ENCODE peak calls at places on chromosomes 2 and 18, in ten cellular contexts. O, N, F, M, Y, W, U, K, S and P are unnamed samples.

GRCh38 chr2:64696631-64697030 is 42.9 kb upstream of the SERTAD2 start:
- DNase-seq in O (no peak), N (no peak), F (no peak), M (no peak), Y (no peak), W (no peak), U (no peak), K (no peak), S (no peak), P (no peak)

GRCh38 chr2:101969723-101970122 is 22.0 kb upstream of the IL1R2 start:
- DNase-seq in O (no peak), N (no peak), F (no peak), M (no peak), Y (no peak), W (no peak), U (no peak), K (no peak), S (no peak), P (no peak)

GRCh38 chr2:98412751-98413445 is 31.8 kb upstream of the INPP4A start:
- DNase-seq in O (no peak), N (peak), F (peak), M (peak), Y (peak), W (no peak), U (peak), K (no peak), S (peak), P (peak)

GRCh38 chr2:236653863-236654262 is 84.2 kb downstream of the ACKR3 start:
- DNase-seq in O (no peak), N (no peak), F (no peak), M (no peak), Y (no peak), W (no peak), U (no peak), K (no peak), S (no peak), P (no peak)

GRCh38 chr18:29164020-29164706 is 987.2 kb upstream of the CDH2 start:
- DNase-seq in O (no peak), N (peak), F (no peak), M (peak), Y (no peak), W (no peak), U (no peak), K (no peak), S (no peak), P (peak)

GRCh38 chr2:95181774-95182173 is 16.2 kb downstream of the ZNF2 start:
- DNase-seq in O (no peak), N (no peak), F (no peak), M (no peak), Y (no peak), W (no peak), U (no peak), K (no peak), S (no peak), P (no peak)

GRCh38 chr2:203070615-203071547 is 56.2 kb downstream of the NBEAL1 start:
- DNase-seq in O (no peak), N (no peak), F (no peak), M (no peak), Y (no peak), W (no peak), U (no peak), K (no peak), S (no peak), P (no peak)

GRCh38 chr2:197628043-197628500 is 47.3 kb downstream of the RFTN2 start:
- DNase-seq in O (no peak), N (peak), F (no peak), M (no peak), Y (no peak), W (no peak), U (no peak), K (no peak), S (peak), P (no peak)

GRCh38 chr2:24886114-24886501 is 33.9 kb downstream of the ADCY3 start:
- DNase-seq in O (no peak), N (no peak), F (no peak), M (no peak), Y (no peak), W (no peak), U (no peak), K (no peak), S (no peak), P (no peak)

GRCh38 chr2:122570641-122571040 is 815.2 kb downstream of the TSN start:
- DNase-seq in O (no peak), N (no peak), F (no peak), M (no peak), Y (no peak), W (no peak), U (no peak), K (no peak), S (no peak), P (no peak)

GRCh38 chr2:64595397-64596160 is 58.1 kb downstream of the SERTAD2 start:
- DNase-seq in O (no peak), N (peak), F (no peak), M (no peak), Y (no peak), W (no peak), U (no peak), K (no peak), S (no peak), P (peak)

GRCh38 chr18:48200631-48201336 is 208.4 kb downstream of the ZBTB7C start:
- DNase-seq in O (no peak), N (no peak), F (no peak), M (no peak), Y (no peak), W (no peak), U (no peak), K (no peak), S (no peak), P (no peak)

GRCh38 chr18:7941533-7941932 is 374.4 kb downstream of the PTPRM start:
- DNase-seq in O (no peak), N (no peak), F (peak), M (no peak), Y (no peak), W (no peak), U (peak), K (peak), S (no peak), P (no peak)

GRCh38 chr2:191959209-191959608 is 112.3 kb upstream of the CAVIN2 start:
- DNase-seq in O (no peak), N (peak), F (no peak), M (no peak), Y (no peak), W (no peak), U (no peak), K (no peak), S (no peak), P (no peak)

GRCh38 chr2:95333888-95334338 is 36.8 kb downstream of the KCNIP3 start:
- DNase-seq in O (no peak), N (peak), F (peak), M (peak), Y (no peak), W (peak), U (no peak), K (peak), S (no peak), P (no peak)

GRCh38 chr2:3745901-3746300 is 42.5 kb downstream of the DCDC2C start:
- DNase-seq in O (no peak), N (no peak), F (no peak), M (no peak), Y (no peak), W (no peak), U (no peak), K (no peak), S (no peak), P (no peak)

GRCh38 chr18:8988262-8988871 is 114.1 kb upstream of the NDUFV2 start:
- DNase-seq in O (no peak), N (peak), F (peak), M (peak), Y (peak), W (peak), U (peak), K (peak), S (peak), P (peak)

GRCh38 chr2:60531638-60532216 is 21.7 kb downstream of the BCL11A start:
- DNase-seq in O (no peak), N (no peak), F (peak), M (no peak), Y (no peak), W (no peak), U (no peak), K (no peak), S (no peak), P (no peak)

GRCh38 chr2:226423498-226423960 is 376.1 kb downstream of the IRS1 start:
- DNase-seq in O (no peak), N (no peak), F (peak), M (no peak), Y (peak), W (no peak), U (no peak), K (peak), S (no peak), P (no peak)

GRCh38 chr2:64143154-64144056 is 815 bp downstream of the PELI1 start:
- DNase-seq in O (no peak), N (peak), F (peak), M (peak), Y (peak), W (no peak), U (peak), K (peak), S (no peak), P (no peak)

GRCh38 chr18:51193621-51194287 is 3.7 kb downstream of the MEX3C start:
- DNase-seq in O (no peak), N (peak), F (no peak), M (no peak), Y (no peak), W (no peak), U (no peak), K (no peak), S (no peak), P (no peak)

GRCh38 chr2:121699421-121700328 is 37.0 kb downstream of the NIFK start:
- DNase-seq in O (peak), N (peak), F (peak), M (peak), Y (peak), W (no peak), U (peak), K (no peak), S (no peak), P (no peak)

GRCh38 chr2:128661955-128662564 is 343.4 kb upstream of the HS6ST1 start:
- DNase-seq in O (no peak), N (no peak), F (no peak), M (no peak), Y (no peak), W (no peak), U (no peak), K (no peak), S (no peak), P (no peak)

GRCh38 chr2:150792780-150793300 is 305.4 kb upstream of the RND3 start:
- DNase-seq in O (no peak), N (no peak), F (no peak), M (no peak), Y (no peak), W (no peak), U (no peak), K (peak), S (no peak), P (no peak)

GRCh38 chr2:54569745-54570296 is 113.7 kb downstream of the SPTBN1 start:
- DNase-seq in O (no peak), N (no peak), F (peak), M (no peak), Y (no peak), W (no peak), U (no peak), K (no peak), S (peak), P (no peak)

GRCh38 chr18:7789853-7790552 is 222.9 kb downstream of the PTPRM start:
- DNase-seq in O (no peak), N (peak), F (no peak), M (peak), Y (no peak), W (no peak), U (no peak), K (no peak), S (no peak), P (peak)

GRCh38 chr2:230985519-230986231 is 10.2 kb upstream of the SPATA3 start:
- DNase-seq in O (no peak), N (no peak), F (peak), M (no peak), Y (no peak), W (no peak), U (no peak), K (no peak), S (no peak), P (no peak)

GRCh38 chr2:8285898-8286297 is 396.0 kb upstream of the ID2 start:
- DNase-seq in O (no peak), N (no peak), F (no peak), M (no peak), Y (no peak), W (no peak), U (no peak), K (no peak), S (no peak), P (no peak)

GRCh38 chr2:176078440-176079284 is 5.1 kb downstream of the EVX2 start:
- DNase-seq in O (no peak), N (no peak), F (no peak), M (no peak), Y (no peak), W (no peak), U (no peak), K (no peak), S (no peak), P (no peak)

GRCh38 chr2:176080540-176081355 is 3.0 kb downstream of the EVX2 start:
- DNase-seq in O (no peak), N (no peak), F (no peak), M (peak), Y (no peak), W (no peak), U (no peak), K (no peak), S (no peak), P (no peak)

GRCh38 chr2:176081451-176081992 is 2.2 kb downstream of the EVX2 start:
- DNase-seq in O (no peak), N (no peak), F (no peak), M (no peak), Y (no peak), W (no peak), U (no peak), K (no peak), S (no peak), P (no peak)

GRCh38 chr2:176079285-176079830 is 4.4 kb downstream of the EVX2 start:
- DNase-seq in O (no peak), N (no peak), F (no peak), M (no peak), Y (no peak), W (no peak), U (no peak), K (no peak), S (no peak), P (no peak)

GRCh38 chr2:176079851-176080539 is 3.8 kb downstream of the EVX2 start:
- DNase-seq in O (no peak), N (peak), F (no peak), M (peak), Y (no peak), W (no peak), U (no peak), K (peak), S (peak), P (no peak)
- TF ChIP-seq CTCF in O (no peak), N (peak), F (no peak), M (peak), Y (no peak), W (no peak), U (peak), K (peak), S (peak), P (peak)

DNA sequence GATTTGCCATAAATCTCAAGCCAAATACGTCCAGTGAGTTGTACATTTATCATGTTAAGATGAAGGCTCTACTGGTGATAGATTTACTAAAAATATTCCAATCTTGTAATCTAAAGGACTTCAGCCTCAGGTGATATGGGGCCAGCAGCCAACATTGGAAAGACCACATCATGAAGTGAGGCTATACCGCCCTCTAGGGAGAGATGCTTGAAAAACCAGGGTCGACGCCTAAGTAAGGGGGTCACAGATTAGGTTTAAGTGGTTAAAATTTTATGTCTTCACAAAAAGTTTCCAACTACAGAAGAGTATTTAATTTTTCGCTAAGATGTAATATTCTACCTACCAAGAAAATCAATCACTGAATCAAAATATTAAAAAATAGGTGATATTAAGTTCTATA is 33.3 kb downstream of the DOCK10 start:
- DNase-seq in O (no peak), N (peak), F (no peak), M (no peak), Y (no peak), W (no peak), U (no peak), K (no peak), S (no peak), P (no peak)
- TF ChIP-seq CTCF in O (no peak), N (peak), F (no peak), M (no peak), Y (peak), W (no peak), U (no peak), K (no peak), S (peak), P (peak)

GRCh38 chr18:12657849-12658829 is at the start of gene SPIRE1:
- DNase-seq in O (no peak), N (peak), F (peak), M (peak), Y (peak), W (peak), U (peak), K (peak), S (peak), P (no peak)
- TF ChIP-seq CTCF in O (no peak), N (no peak), F (no peak), M (no peak), Y (no peak), W (no peak), U (no peak), K (no peak), S (peak), P (no peak)

GRCh38 chr2:105468655-105469042 is 69.8 kb upstream of the FHL2 start:
- DNase-seq in O (no peak), N (no peak), F (no peak), M (no peak), Y (no peak), W (no peak), U (no peak), K (no peak), S (no peak), P (no peak)
- TF ChIP-seq CTCF in O (no peak), N (no peak), F (no peak), M (no peak), Y (no peak), W (no peak), U (no peak), K (no peak), S (no peak), P (no peak)

GRCh38 chr2:183192343-183192742 is 68.1 kb downstream of the NUP35 start:
- DNase-seq in O (no peak), N (no peak), F (no peak), M (no peak), Y (no peak), W (no peak), U (no peak), K (no peak), S (no peak), P (no peak)
- TF ChIP-seq CTCF in O (no peak), N (no peak), F (no peak), M (no peak), Y (no peak), W (no peak), U (no peak), K (no peak), S (no peak), P (no peak)

GRCh38 chr2:166516712-166517303 is 22.8 kb upstream of the SCN7A start:
- DNase-seq in O (no peak), N (peak), F (no peak), M (no peak), Y (no peak), W (peak), U (no peak), K (no peak), S (peak), P (peak)
- TF ChIP-seq CTCF in O (no peak), N (peak), F (no peak), M (peak), Y (no peak), W (peak), U (peak), K (peak), S (peak), P (peak)

DNA sequence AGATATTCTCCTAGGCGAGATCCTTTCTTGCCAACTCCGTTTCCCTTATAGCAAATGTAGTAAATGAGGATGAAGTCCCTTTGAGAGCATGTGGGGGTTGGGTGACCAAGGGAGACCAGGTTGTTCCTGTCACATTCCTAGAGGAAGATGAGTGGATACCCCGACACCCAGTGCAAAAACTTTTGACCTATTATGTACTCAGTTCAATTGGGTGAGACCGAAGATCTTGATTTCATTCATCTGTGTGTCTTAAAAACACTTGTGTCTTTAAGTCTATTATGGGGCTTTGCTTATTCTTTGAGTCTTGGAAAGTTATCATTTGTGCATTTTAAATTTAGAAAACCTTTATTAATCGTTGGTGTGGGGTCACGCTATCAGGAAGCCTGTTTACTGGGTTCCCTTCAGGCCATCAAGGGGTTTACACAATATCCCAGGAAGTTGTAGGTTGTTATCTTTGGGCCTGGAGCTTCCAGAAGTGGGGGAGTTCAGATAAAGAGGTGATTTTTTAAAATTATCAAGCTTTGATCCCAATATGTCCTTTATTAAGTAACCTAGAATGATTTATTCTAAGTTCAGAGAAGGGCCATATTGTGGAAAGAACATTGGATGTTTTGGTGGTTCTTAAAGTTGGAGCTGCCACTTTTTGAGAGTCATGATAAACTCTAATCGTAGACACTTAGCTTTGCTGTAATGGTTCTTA is 2.8 kb downstream of the RHOB start:
- DNase-seq in O (no peak), N (peak), F (peak), M (no peak), Y (no peak), W (no peak), U (no peak), K (no peak), S (no peak), P (no peak)
- TF ChIP-seq CTCF in O (no peak), N (no peak), F (no peak), M (no peak), Y (no peak), W (no peak), U (no peak), K (no peak), S (no peak), P (no peak)

DNA sequence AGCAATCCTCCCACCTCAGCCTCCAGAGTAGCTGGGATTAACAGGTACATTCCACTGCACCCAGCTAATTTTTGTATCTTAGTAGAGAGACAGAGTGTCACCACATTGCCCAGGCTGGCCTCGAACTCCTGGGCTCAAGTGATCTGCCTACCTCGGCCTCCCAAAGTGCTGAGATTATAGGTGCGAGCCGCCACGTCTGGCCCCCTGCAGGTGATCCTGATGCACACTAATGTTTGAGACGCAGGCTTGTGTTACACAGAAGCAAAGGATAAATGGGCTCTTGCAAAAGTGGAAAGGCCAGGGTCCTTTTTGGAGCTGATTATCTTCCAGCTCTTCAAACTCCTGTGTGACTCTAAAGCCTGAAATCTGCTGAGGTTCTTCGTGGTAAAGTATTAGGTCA is 84.2 kb downstream of the TGFA start:
- DNase-seq in O (no peak), N (no peak), F (no peak), M (no peak), Y (no peak), W (no peak), U (no peak), K (no peak), S (no peak), P (no peak)
- TF ChIP-seq CTCF in O (no peak), N (no peak), F (no peak), M (no peak), Y (no peak), W (no peak), U (no peak), K (no peak), S (peak), P (no peak)

DNA sequence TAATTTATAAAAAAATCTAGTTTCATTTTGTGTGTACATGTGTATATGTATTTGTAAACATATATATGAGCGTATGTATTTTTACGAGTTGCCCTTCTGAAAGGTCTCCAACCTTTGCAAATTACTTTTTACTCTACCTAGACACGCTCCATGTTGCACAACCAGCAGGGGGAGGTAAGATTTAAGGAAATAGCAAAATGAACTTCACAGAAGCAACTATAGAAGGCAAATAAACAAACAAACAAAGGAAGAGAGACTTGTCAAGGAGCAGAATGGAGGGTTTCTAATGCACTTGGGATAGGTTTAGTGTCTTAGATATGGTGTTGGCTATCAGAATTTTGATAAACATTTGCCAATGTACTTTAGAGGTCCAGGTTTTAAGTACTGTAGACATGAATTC is 820.5 kb upstream of the POU3F3 start:
- DNase-seq in O (no peak), N (no peak), F (no peak), M (peak), Y (no peak), W (no peak), U (no peak), K (no peak), S (no peak), P (peak)
- TF ChIP-seq CTCF in O (no peak), N (no peak), F (no peak), M (peak), Y (no peak), W (no peak), U (peak), K (peak), S (peak), P (peak)